ENCODE peak calls at places on chromosomes 13 and 19, in ten cellular contexts. R is cardiac fibroblast; P is osteoblast; S is AG04449; T is LNCaP clone FGC; H is Jurkat, Clone E6-1; Q is GM06990; K is heart left ventricle; L is vagina; I is epithelial cell of esophagus. M is an unnamed sample.

GRCh38 chr19:46606681-46607440 is 5.7 kb downstream of the CALM3 start:
- DNase-seq in R (no peak), P (peak), S (no peak), T (no peak), H (no peak), Q (no peak), K (no peak), L (no peak), I (peak), M (no peak)

GRCh38 chr19:47109541-47110375 is 3.8 kb downstream of the ZC3H4 start:
- DNase-seq in R (peak), P (no peak), S (no peak), T (no peak), H (no peak), Q (peak), K (no peak), L (no peak), I (peak), M (no peak)

GRCh38 chr13:47826481-47826880 is 174.6 kb downstream of the SUCLA2 start:
- DNase-seq in R (peak), P (no peak), S (peak), T (no peak), H (no peak), Q (no peak), K (no peak), L (no peak), I (no peak), M (no peak)

GRCh38 chr19:3914199-3914598 is 18.7 kb upstream of the NMRK2 start:
- DNase-seq in R (no peak), P (peak), S (no peak), T (no peak), H (no peak), Q (no peak), K (no peak), L (no peak), I (no peak), M (no peak)

GRCh38 chr19:53290758-53291549 is 23.4 kb upstream of the VN1R4 start:
- DNase-seq in R (no peak), P (no peak), S (no peak), T (no peak), H (no peak), Q (no peak), K (no peak), L (no peak), I (no peak), M (no peak)

GRCh38 chr19:5083547-5083965 is 114.6 kb downstream of the KDM4B start:
- DNase-seq in R (no peak), P (no peak), S (no peak), T (no peak), H (no peak), Q (no peak), K (peak), L (no peak), I (no peak), M (no peak)

GRCh38 chr13:111318396-111318795 is 2.0 kb upstream of the TEX29 start:
- DNase-seq in R (no peak), P (no peak), S (no peak), T (no peak), H (no peak), Q (no peak), K (no peak), L (no peak), I (no peak), M (no peak)

GRCh38 chr19:16051254-16052025 is 24.9 kb upstream of the TPM4 start:
- DNase-seq in R (peak), P (no peak), S (no peak), T (no peak), H (peak), Q (no peak), K (no peak), L (no peak), I (no peak), M (no peak)

GRCh38 chr19:56639217-56639616 is 3.7 kb upstream of the SMIM17 start:
- DNase-seq in R (peak), P (no peak), S (no peak), T (peak), H (peak), Q (no peak), K (no peak), L (no peak), I (peak), M (no peak)

GRCh38 chr13:40682449-40683240 is 16.2 kb upstream of the FOXO1 start:
- DNase-seq in R (peak), P (no peak), S (no peak), T (no peak), H (peak), Q (no peak), K (no peak), L (no peak), I (peak), M (no peak)

GRCh38 chr13:89343165-89343564 is 1672.0 kb downstream of the SLITRK5 start:
- DNase-seq in R (no peak), P (no peak), S (no peak), T (no peak), H (no peak), Q (no peak), K (no peak), L (no peak), I (peak), M (no peak)

GRCh38 chr13:110575322-110576069 is 14.0 kb upstream of the RAB20 start:
- DNase-seq in R (peak), P (no peak), S (no peak), T (no peak), H (no peak), Q (peak), K (peak), L (no peak), I (no peak), M (no peak)

GRCh38 chr19:12527034-12527836 is 24.0 kb downstream of the ZNF564 start:
- DNase-seq in R (peak), P (no peak), S (no peak), T (no peak), H (no peak), Q (no peak), K (no peak), L (no peak), I (peak), M (no peak)

GRCh38 chr13:51148952-51149573 is 38.0 kb upstream of the C13orf42 start:
- DNase-seq in R (peak), P (no peak), S (peak), T (peak), H (no peak), Q (no peak), K (no peak), L (no peak), I (peak), M (peak)

GRCh38 chr13:41137951-41138350 is 5.3 kb upstream of the KBTBD6 start:
- DNase-seq in R (peak), P (no peak), S (no peak), T (no peak), H (no peak), Q (no peak), K (no peak), L (no peak), I (peak), M (peak)

GRCh38 chr19:8988204-8988603 is 22.0 kb downstream of the MUC16 start:
- DNase-seq in R (no peak), P (no peak), S (no peak), T (peak), H (peak), Q (no peak), K (no peak), L (no peak), I (no peak), M (no peak)

GRCh38 chr13:72808917-72809500 is 27.1 kb downstream of the PIBF1 start:
- DNase-seq in R (peak), P (peak), S (no peak), T (no peak), H (peak), Q (no peak), K (no peak), L (no peak), I (peak), M (no peak)

GRCh38 chr13:41581884-41582547 is 124.7 kb downstream of the RGCC start:
- DNase-seq in R (peak), P (peak), S (no peak), T (no peak), H (no peak), Q (no peak), K (no peak), L (no peak), I (no peak), M (no peak)

GRCh38 chr19:47093254-47093653 is 20.3 kb downstream of the ZC3H4 start:
- DNase-seq in R (no peak), P (no peak), S (no peak), T (no peak), H (no peak), Q (no peak), K (no peak), L (no peak), I (no peak), M (no peak)

GRCh38 chr13:81275666-81276258 is 934.8 kb upstream of the SPRY2 start:
- DNase-seq in R (no peak), P (no peak), S (no peak), T (peak), H (no peak), Q (no peak), K (no peak), L (no peak), I (peak), M (no peak)

GRCh38 chr13:107275945-107276614 is 708.1 kb upstream of the ARGLU1 start:
- DNase-seq in R (peak), P (no peak), S (no peak), T (no peak), H (no peak), Q (no peak), K (no peak), L (no peak), I (peak), M (no peak)

GRCh38 chr13:95235199-95235726 is 66.0 kb downstream of the ABCC4 start:
- DNase-seq in R (no peak), P (no peak), S (no peak), T (no peak), H (no peak), Q (no peak), K (no peak), L (no peak), I (no peak), M (no peak)

GRCh38 chr19:44754743-44755066 is 6.2 kb downstream of the BCL3 start:
- DNase-seq in R (no peak), P (peak), S (no peak), T (no peak), H (no peak), Q (no peak), K (no peak), L (no peak), I (no peak), M (no peak)
- H3K4me3 ChIP-seq in R (peak), P (peak), S (peak), T (peak), H (no peak), Q (peak), K (peak), L (peak), I (no peak), M (peak)

GRCh38 chr19:32651729-32652140 is 23.2 kb downstream of the ANKRD27 start:
- DNase-seq in R (no peak), P (peak), S (no peak), T (no peak), H (no peak), Q (no peak), K (peak), L (no peak), I (no peak), M (peak)

GRCh38 chr19:32649751-32650150 is 25.2 kb downstream of the ANKRD27 start:
- DNase-seq in R (no peak), P (no peak), S (no peak), T (no peak), H (no peak), Q (no peak), K (peak), L (no peak), I (no peak), M (no peak)

GRCh38 chr19:32646556-32646955 is 28.4 kb downstream of the ANKRD27 start:
- DNase-seq in R (no peak), P (no peak), S (no peak), T (no peak), H (no peak), Q (peak), K (no peak), L (no peak), I (no peak), M (no peak)

GRCh38 chr19:32650671-32651070 is 24.3 kb downstream of the ANKRD27 start:
- DNase-seq in R (no peak), P (no peak), S (no peak), T (no peak), H (no peak), Q (no peak), K (no peak), L (no peak), I (no peak), M (no peak)

GRCh38 chr19:32647361-32647760 is 27.6 kb downstream of the ANKRD27 start:
- DNase-seq in R (no peak), P (peak), S (no peak), T (no peak), H (peak), Q (no peak), K (no peak), L (no peak), I (no peak), M (no peak)
- H3K4me3 ChIP-seq in R (no peak), P (no peak), S (no peak), T (no peak), H (no peak), Q (no peak), K (no peak), L (no peak), I (no peak), M (no peak)

GRCh38 chr13:49446473-49446872 is 2.4 kb downstream of the SETDB2 start:
- DNase-seq in R (no peak), P (peak), S (no peak), T (no peak), H (no peak), Q (no peak), K (no peak), L (no peak), I (no peak), M (no peak)
- H3K4me3 ChIP-seq in R (no peak), P (no peak), S (no peak), T (no peak), H (no peak), Q (no peak), K (no peak), L (no peak), I (no peak), M (no peak)

DNA sequence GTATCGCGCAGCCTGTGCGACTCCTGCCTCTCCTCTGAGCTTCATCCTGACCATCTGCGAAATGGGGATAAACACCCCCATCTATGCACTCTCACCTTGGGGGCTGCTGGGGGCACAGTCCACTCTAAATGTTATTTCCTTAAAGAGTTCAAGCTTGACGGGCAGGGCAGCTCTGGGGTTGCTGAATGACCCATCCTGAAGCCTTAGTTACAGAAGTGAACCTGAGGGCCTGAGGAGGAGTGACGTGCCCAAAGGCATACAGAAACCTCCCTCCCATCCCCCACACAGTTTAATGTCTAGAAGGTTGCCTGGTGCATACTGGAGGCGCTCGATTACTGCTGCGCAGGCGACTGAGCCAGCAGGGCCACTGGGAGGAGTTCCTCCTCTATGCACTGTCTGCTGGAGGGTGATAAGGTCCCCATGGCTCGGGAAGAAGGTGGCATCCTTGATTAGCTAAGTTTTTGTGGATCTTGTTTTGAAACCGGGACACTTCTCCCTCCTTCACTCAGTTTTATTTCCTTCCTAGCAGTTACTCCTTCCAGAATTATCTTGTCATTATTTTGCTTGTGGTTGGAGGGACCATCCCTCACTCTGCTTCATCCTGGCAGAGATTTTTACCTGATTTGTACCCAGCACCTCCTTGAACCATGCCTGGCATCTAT is 572 bp upstream of the FKBP8 start:
- DNase-seq in R (peak), P (peak), S (no peak), T (peak), H (peak), Q (peak), K (peak), L (no peak), I (peak), M (no peak)
- H3K4me3 ChIP-seq in R (peak), P (peak), S (peak), T (peak), H (peak), Q (peak), K (peak), L (peak), I (peak), M (peak)

GRCh38 chr13:113586661-113587479 is 2.3 kb downstream of the TFDP1 start:
- DNase-seq in R (no peak), P (peak), S (no peak), T (no peak), H (peak), Q (no peak), K (no peak), L (peak), I (no peak), M (no peak)

GRCh38 chr13:113585828-113586355 is 1.3 kb downstream of the TFDP1 start:
- DNase-seq in R (peak), P (peak), S (no peak), T (no peak), H (no peak), Q (no peak), K (no peak), L (peak), I (no peak), M (no peak)

GRCh38 chr13:113584205-113584869 is at the start of gene TFDP1:
- DNase-seq in R (peak), P (peak), S (no peak), T (peak), H (peak), Q (peak), K (peak), L (peak), I (peak), M (peak)

GRCh38 chr13:113582841-113583631 is 1.5 kb upstream of the TFDP1 start:
- DNase-seq in R (no peak), P (peak), S (no peak), T (no peak), H (no peak), Q (no peak), K (no peak), L (peak), I (peak), M (no peak)

DNA sequence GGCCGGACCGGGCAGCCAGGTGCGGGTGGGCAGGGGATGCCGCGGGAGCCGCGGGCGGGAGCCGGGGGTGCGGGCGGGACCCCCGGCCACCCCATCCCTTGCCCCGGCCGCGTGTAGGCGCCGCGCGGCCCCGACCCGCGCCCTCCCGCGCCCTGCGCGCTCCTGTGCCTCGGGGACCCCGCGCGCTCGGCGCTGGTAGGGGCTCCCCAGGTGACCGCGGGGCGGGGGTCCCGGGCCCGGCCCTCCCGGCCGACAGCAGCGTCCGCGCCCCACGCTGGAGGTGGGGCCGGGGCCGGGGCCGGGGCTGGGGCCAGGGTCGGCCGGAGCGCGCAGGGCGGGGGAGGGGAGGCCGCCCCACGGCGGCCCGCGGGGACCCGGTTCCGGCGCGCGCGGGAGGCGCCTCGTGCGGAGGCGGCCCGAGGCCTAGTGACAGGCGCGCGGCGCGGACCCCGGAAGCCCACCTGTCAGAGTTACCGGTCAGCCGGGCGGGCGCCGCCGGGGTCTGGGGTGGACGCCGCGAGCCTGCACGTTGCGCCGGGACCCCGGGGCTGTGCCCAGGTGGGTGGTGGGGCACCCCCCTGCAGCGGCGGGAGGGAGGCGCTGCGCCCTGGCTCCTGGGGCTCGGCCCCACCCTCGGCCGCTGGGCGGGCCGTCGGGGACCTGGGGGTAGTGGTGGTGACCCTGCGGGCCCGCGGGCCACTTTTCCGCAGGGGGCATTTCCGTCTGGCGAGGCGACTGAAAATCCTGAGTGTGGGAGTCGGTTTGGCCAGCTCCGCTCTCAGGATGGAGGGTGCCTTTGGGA is 518 bp downstream of the TFDP1 start:
- DNase-seq in R (peak), P (peak), S (no peak), T (no peak), H (no peak), Q (peak), K (no peak), L (peak), I (no peak), M (no peak)
- H3K4me3 ChIP-seq in R (peak), P (peak), S (peak), T (peak), H (peak), Q (peak), K (peak), L (peak), I (peak), M (peak)

DNA sequence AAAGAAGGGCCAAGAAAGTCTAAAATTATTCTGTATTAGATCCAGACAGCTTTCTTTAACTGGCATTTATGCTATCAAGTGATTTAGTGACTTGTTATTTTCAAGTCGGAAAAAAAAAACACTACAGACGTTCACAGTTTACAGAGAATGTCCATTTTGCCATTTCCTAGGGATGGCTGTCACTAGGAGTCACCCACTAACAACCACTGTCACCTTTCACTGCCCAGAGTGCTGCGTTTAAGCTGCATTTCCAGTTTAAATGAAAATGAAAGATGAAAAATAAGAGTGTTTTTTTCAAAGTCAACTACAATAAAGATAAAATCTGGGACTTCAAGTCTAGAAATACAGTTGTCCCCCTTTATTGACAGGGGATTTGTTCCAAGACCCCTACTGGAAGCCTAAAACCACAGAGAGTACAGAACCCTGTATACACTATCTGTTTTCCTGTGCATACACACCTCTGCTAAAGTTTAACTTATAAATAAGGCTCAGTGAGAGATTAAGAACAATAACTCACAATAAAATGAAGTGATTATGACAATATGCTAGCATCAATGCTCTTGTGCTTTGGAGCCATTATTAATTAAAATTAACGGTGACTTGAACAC is 112.5 kb downstream of the SACS start:
- DNase-seq in R (no peak), P (no peak), S (no peak), T (no peak), H (no peak), Q (no peak), K (no peak), L (no peak), I (no peak), M (no peak)
- H3K4me3 ChIP-seq in R (no peak), P (peak), S (no peak), T (no peak), H (no peak), Q (no peak), K (peak), L (no peak), I (no peak), M (no peak)

GRCh38 chr19:1828279-1829238 is 16.5 kb upstream of the ATP8B3 start:
- DNase-seq in R (no peak), P (no peak), S (no peak), T (no peak), H (no peak), Q (no peak), K (no peak), L (no peak), I (no peak), M (no peak)
- H3K4me3 ChIP-seq in R (no peak), P (no peak), S (no peak), T (no peak), H (no peak), Q (no peak), K (no peak), L (no peak), I (no peak), M (no peak)

GRCh38 chr19:49151339-49152217 is 3.6 kb downstream of the HRC start:
- DNase-seq in R (peak), P (peak), S (no peak), T (peak), H (no peak), Q (no peak), K (peak), L (no peak), I (peak), M (no peak)
- H3K4me3 ChIP-seq in R (no peak), P (peak), S (no peak), T (peak), H (no peak), Q (no peak), K (peak), L (peak), I (peak), M (no peak)

M was measured in astrocyte of the cerebellum.